ENCODE peak calls at places on chromosomes 7 and 10, in ten cellular contexts. Q is GM23338; U is stimulated activated CD8-positive, alpha-beta memory T cell treated with anti-CD3 and anti-CD28 coated beads, Interleukin-4, amount 100 ng/mL, for 1 hour; W is GM19239; C is T-helper 9 cell; H is stomach; O is iris pigment epithelial cell; Y is T-helper 1 cell; I is amniotic stem cell; K is SJSA1. D is an unnamed sample.

GRCh38 chr7:142790565-142790964 is 19.8 kb downstream of the PRSS2 start:
- DNase-seq in U (no peak), O (no peak), Q (no peak), W (no peak), H (no peak), Y (no peak), K (no peak), I (no peak), C (no peak), D (no peak)

GRCh38 chr10:89296227-89296648 is 5.6 kb upstream of the IFIT2 start:
- DNase-seq in K (no peak), O (peak), C (no peak), W (no peak), Q (no peak), H (no peak), U (no peak), Y (no peak), I (no peak), D (no peak)

GRCh38 chr7:80732635-80733034 is 94.2 kb downstream of the CD36 start:
- DNase-seq in K (no peak), Y (no peak), I (no peak), W (no peak), H (no peak), Q (peak), C (no peak), U (no peak), O (no peak), D (no peak)

GRCh38 chr7:103912906-103913610 is 76.4 kb downstream of the RELN start:
- DNase-seq in C (no peak), W (no peak), I (no peak), K (no peak), O (peak), Q (no peak), Y (no peak), U (no peak), H (no peak), D (no peak)

GRCh38 chr7:156578978-156579430 is 61.6 kb upstream of the RNF32 start:
- DNase-seq in Q (peak), U (no peak), W (no peak), H (no peak), C (no peak), K (no peak), I (no peak), O (no peak), Y (no peak), D (peak)

GRCh38 chr10:101920497-101920896 is 76.9 kb upstream of the KCNIP2 start:
- DNase-seq in Y (no peak), C (no peak), H (no peak), O (no peak), U (no peak), Q (no peak), I (no peak), K (no peak), W (no peak), D (no peak)

GRCh38 chr10:33240931-33241330 is 93.5 kb downstream of the NRP1 start:
- DNase-seq in I (no peak), W (no peak), C (no peak), Q (no peak), H (no peak), O (peak), K (no peak), Y (no peak), U (no peak), D (no peak)

GRCh38 chr10:930415-931325 is 835 bp downstream of the LARP4B start:
- DNase-seq in U (no peak), W (no peak), O (peak), H (peak), Q (peak), Y (peak), C (peak), I (peak), K (peak), D (peak)

GRCh38 chr7:24715661-24716479 is 41.4 kb downstream of the GSDME start:
- DNase-seq in C (no peak), I (no peak), K (peak), H (no peak), Y (no peak), O (peak), U (no peak), Q (peak), W (peak), D (peak)

GRCh38 chr10:84996580-84996979 is 668.2 kb downstream of the CCSER2 start:
- DNase-seq in O (no peak), H (no peak), Q (no peak), I (no peak), Y (no peak), W (no peak), C (no peak), K (no peak), U (no peak), D (no peak)

GRCh38 chr7:17195576-17195975 is 102.9 kb upstream of the AHR start:
- DNase-seq in K (no peak), C (no peak), I (no peak), W (no peak), U (no peak), Y (no peak), Q (no peak), O (no peak), H (no peak), D (no peak)

GRCh38 chr10:133226251-133226808 is 3.7 kb upstream of the UTF1 start:
- DNase-seq in W (no peak), O (no peak), U (no peak), I (no peak), H (no peak), K (no peak), Y (no peak), Q (peak), C (no peak), D (no peak)

GRCh38 chr10:70652761-70653657 is 19.3 kb upstream of the ADAMTS14 start:
- DNase-seq in I (peak), O (peak), K (peak), C (no peak), Y (no peak), W (no peak), Q (no peak), H (no peak), U (no peak), D (peak)

GRCh38 chr10:82288461-82288881 is 413.5 kb downstream of the NRG3 start:
- DNase-seq in K (no peak), Q (no peak), U (no peak), C (no peak), W (no peak), I (no peak), Y (no peak), H (no peak), O (no peak), D (no peak)

GRCh38 chr7:117458977-117459583 is 20.7 kb upstream of the CFTR start:
- DNase-seq in O (peak), H (no peak), Q (peak), K (no peak), W (no peak), Y (no peak), U (no peak), C (no peak), I (peak), D (no peak)

GRCh38 chr7:116209561-116210070 is 723 bp upstream of the TES start:
- DNase-seq in O (peak), I (no peak), U (no peak), C (no peak), W (no peak), Q (no peak), Y (no peak), H (no peak), K (no peak), D (no peak)

GRCh38 chr7:87445897-87446296 is 29.6 kb downstream of the ABCB4 start:
- DNase-seq in W (no peak), I (no peak), Y (no peak), O (no peak), H (no peak), Q (no peak), C (no peak), K (no peak), U (no peak), D (no peak)

GRCh38 chr7:138948403-138948802 is 32.8 kb downstream of the KIAA1549 start:
- DNase-seq in W (no peak), C (no peak), Q (no peak), K (no peak), I (no peak), H (no peak), Y (no peak), O (no peak), U (no peak), D (no peak)

GRCh38 chr7:22109761-22110160 is 164.1 kb upstream of the CDCA7L start:
- DNase-seq in U (no peak), Y (no peak), W (no peak), K (peak), Q (peak), C (no peak), I (no peak), H (peak), O (peak), D (peak)

GRCh38 chr7:112001089-112001826 is 204.9 kb downstream of the DOCK4 start:
- DNase-seq in U (no peak), O (peak), K (no peak), H (no peak), W (no peak), C (no peak), Y (no peak), Q (no peak), I (peak), D (no peak)

GRCh38 chr7:137820677-137821420 is 25.9 kb downstream of the DGKI start:
- DNase-seq in I (peak), H (no peak), Q (peak), U (no peak), O (peak), Y (no peak), W (no peak), K (no peak), C (no peak), D (peak)

GRCh38 chr10:95605163-95605562 is 44.0 kb upstream of the SORBS1 start:
- DNase-seq in C (no peak), Y (no peak), Q (no peak), H (no peak), O (no peak), I (no peak), K (no peak), U (no peak), W (no peak), D (no peak)

GRCh38 chr10:21516270-21517131 is 9.0 kb downstream of the SKIDA1 start:
- DNase-seq in Y (peak), K (peak), U (no peak), C (peak), H (peak), Q (peak), W (no peak), O (peak), I (no peak), D (peak)

GRCh38 chr7:96521068-96521629 is 188.5 kb downstream of the SEM1 start:
- DNase-seq in U (no peak), Q (no peak), H (no peak), O (no peak), I (no peak), W (no peak), K (no peak), Y (no peak), C (no peak), D (no peak)

GRCh38 chr10:79936625-79937255 is 12.2 kb downstream of the SFTPD start:
- DNase-seq in C (no peak), O (no peak), U (no peak), Y (no peak), K (no peak), Q (no peak), I (no peak), W (no peak), H (no peak), D (peak)

GRCh38 chr10:42734537-42734936 is 48.1 kb upstream of the BMS1 start:
- DNase-seq in K (no peak), W (no peak), Y (no peak), U (no peak), H (peak), I (no peak), Q (no peak), O (no peak), C (no peak), D (no peak)

GRCh38 chr7:84876036-84876821 is 310.6 kb downstream of the SEMA3D start:
- DNase-seq in O (no peak), C (no peak), K (no peak), W (no peak), Q (no peak), H (no peak), I (no peak), U (no peak), Y (no peak), D (no peak)